ENCODE peak calls at places on chromosome 12, in six cellular contexts. Z is adipocyte; U is stomach; S is pancreas; I is CD4-positive, alpha-beta memory T cell; X is A549. A is an unnamed sample. For H3K9me3, the result is how much of the 10 kb centered on the place peaks cover.

GRCh38 chr12:57461326-57461903 is 1.8 kb downstream of the GLI1 start:
- DNase-seq in Z (peak), U (peak), S (no peak), I (peak), X (peak), A (peak)

GRCh38 chr12:119869720-119870119 is 7.4 kb downstream of the CIT start:
- DNase-seq in Z (peak), U (no peak), S (no peak), I (no peak), X (peak), A (no peak)

GRCh38 chr12:124938606-124939427 is 24.4 kb upstream of the UBC start:
- DNase-seq in Z (peak), U (peak), S (no peak), I (peak), X (peak), A (peak)

GRCh38 chr12:124429535-124429934 is 134.6 kb downstream of the RFLNA start:
- DNase-seq in Z (no peak), U (no peak), S (no peak), I (no peak), X (no peak), A (no peak)

GRCh38 chr12:77725611-77726010 is 105.1 kb upstream of the NAV3 start:
- DNase-seq in Z (peak), U (no peak), S (no peak), I (no peak), X (no peak), A (no peak)

GRCh38 chr12:96516472-96517417 is 27.4 kb downstream of the CFAP54 start:
- DNase-seq in Z (peak), U (peak), S (peak), I (peak), X (peak), A (peak)

GRCh38 chr12:115597157-115597712 is 680.3 kb downstream of the MED13L start:
- DNase-seq in Z (no peak), U (no peak), S (no peak), I (no peak), X (no peak), A (no peak)

GRCh38 chr12:52249511-52250047 is 16.5 kb downstream of the KRT7 start:
- DNase-seq in Z (no peak), U (no peak), S (peak), I (no peak), X (no peak), A (no peak)

GRCh38 chr12:90037740-90038139 is 329.1 kb upstream of the ATP2B1 start:
- DNase-seq in Z (peak), U (no peak), S (no peak), I (no peak), X (no peak), A (no peak)

GRCh38 chr12:114835031-114835430 is 151.1 kb upstream of the TBX3 start:
- DNase-seq in Z (peak), U (no peak), S (no peak), I (no peak), X (no peak), A (no peak)

GRCh38 chr12:107225626-107226025 is 132.3 kb upstream of the CRY1 start:
- DNase-seq in Z (peak), U (no peak), S (no peak), I (no peak), X (peak), A (no peak)

GRCh38 chr12:27257104-27257848 is 13.2 kb downstream of the STK38L start:
- DNase-seq in Z (no peak), U (no peak), S (no peak), I (no peak), X (no peak), A (no peak)

GRCh38 chr12:91250273-91250672 is 67.7 kb upstream of the DCN start:
- DNase-seq in Z (peak), U (no peak), S (no peak), I (no peak), X (no peak), A (no peak)

GRCh38 chr12:51171884-51172514 is 936 bp downstream of the TFCP2 start:
- DNase-seq in Z (peak), U (peak), S (no peak), I (no peak), X (no peak), A (peak)

GRCh38 chr12:57772429-57773322 is at the start of gene EEF1AKMT3:
- DNase-seq in Z (peak), U (peak), S (peak), I (no peak), X (no peak), A (peak)

GRCh38 chr12:74980510-74980909 is 229.1 kb downstream of the KCNC2 start:
- DNase-seq in Z (peak), U (no peak), S (no peak), I (no peak), X (peak), A (no peak)

GRCh38 chr12:89568484-89568883 is 42.6 kb upstream of the POC1B start:
- DNase-seq in Z (no peak), U (no peak), S (no peak), I (no peak), X (no peak), A (no peak)

GRCh38 chr12:3753549-3754284 is 808 bp upstream of the CRACR2A start:
- DNase-seq in Z (no peak), U (no peak), S (no peak), I (no peak), X (no peak), A (peak)

GRCh38 chr12:103688659-103689058 is 101.6 kb downstream of the STAB2 start:
- DNase-seq in Z (no peak), U (no peak), S (no peak), I (no peak), X (no peak), A (no peak)

GRCh38 chr12:115670869-115671268 is 606.6 kb downstream of the MED13L start:
- DNase-seq in Z (no peak), U (no peak), S (no peak), I (no peak), X (no peak), A (no peak)

GRCh38 chr12:71426648-71427047 is 12.9 kb upstream of the LGR5 start:
- DNase-seq in Z (peak), U (no peak), S (no peak), I (no peak), X (no peak), A (no peak)

GRCh38 chr12:30197392-30198047 is 413.8 kb upstream of the TMTC1 start:
- DNase-seq in Z (peak), U (no peak), S (no peak), I (no peak), X (no peak), A (no peak)

GRCh38 chr12:51351913-51352532 is 5.5 kb upstream of the CELA1 start:
- DNase-seq in Z (peak), U (no peak), S (peak), I (peak), X (peak), A (peak)

GRCh38 chr12:104643921-104644669 is 187.3 kb downstream of the CHST11 start:
- DNase-seq in Z (no peak), U (peak), S (peak), I (no peak), X (no peak), A (no peak)

GRCh38 chr12:93526786-93527428 is 45.6 kb upstream of the SOCS2 start:
- DNase-seq in Z (peak), U (no peak), S (no peak), I (no peak), X (peak), A (no peak)

GRCh38 chr12:116314477-116314876 is 37.0 kb upstream of the MED13L start:
- DNase-seq in Z (no peak), U (no peak), S (no peak), I (no peak), X (no peak), A (no peak)

GRCh38 chr12:3279832-3280231 is 202.7 kb downstream of the TSPAN9 start:
- DNase-seq in Z (no peak), U (no peak), S (no peak), I (no peak), X (no peak), A (no peak)

GRCh38 chr12:129870146-129870545 is 33.7 kb downstream of the TMEM132D start:
- DNase-seq in Z (no peak), U (no peak), S (no peak), I (no peak), X (no peak), A (no peak)

GRCh38 chr12:78696267-78696666 is 168.3 kb upstream of the SYT1 start:
- DNase-seq in Z (no peak), U (no peak), S (no peak), I (no peak), X (no peak), A (no peak)

GRCh38 chr12:31216479-31216878 is 109.5 kb downstream of the SINHCAF start:
- DNase-seq in Z (no peak), U (no peak), S (no peak), I (no peak), X (no peak), A (no peak)

GRCh38 chr12:85310456-85311076 is 30.5 kb downstream of the ALX1 start:
- DNase-seq in Z (peak), U (no peak), S (no peak), I (no peak), X (peak), A (no peak)

GRCh38 chr12:121802843-121803698 is 738 bp upstream of the SETD1B start:
- DNase-seq in Z (peak), U (peak), S (peak), I (peak), X (peak), A (peak)

GRCh38 chr12:67760586-67761275 is 112.2 kb downstream of the DYRK2 start:
- DNase-seq in Z (no peak), U (no peak), S (no peak), I (no peak), X (no peak), A (no peak)

GRCh38 chr12:50483488-50483887 is 21.3 kb upstream of the DIP2B start:
- DNase-seq in Z (no peak), U (no peak), S (no peak), I (no peak), X (no peak), A (no peak)

GRCh38 chr12:62190921-62191746 is 69.1 kb upstream of the USP15 start:
- DNase-seq in Z (peak), U (no peak), S (no peak), I (no peak), X (no peak), A (no peak)

GRCh38 chr12:118376089-118377004 is at the start of gene SUDS3:
- DNase-seq in Z (peak), U (peak), S (peak), I (peak), X (peak), A (peak)

GRCh38 chr12:45981075-45981837 is 9.1 kb downstream of the SCAF11 start:
- DNase-seq in Z (no peak), U (no peak), S (no peak), I (no peak), X (no peak), A (no peak)

GRCh38 chr12:46942579-46942978 is 116.8 kb upstream of the SLC38A4 start:
- DNase-seq in Z (no peak), U (no peak), S (no peak), I (no peak), X (no peak), A (no peak)

DNA sequence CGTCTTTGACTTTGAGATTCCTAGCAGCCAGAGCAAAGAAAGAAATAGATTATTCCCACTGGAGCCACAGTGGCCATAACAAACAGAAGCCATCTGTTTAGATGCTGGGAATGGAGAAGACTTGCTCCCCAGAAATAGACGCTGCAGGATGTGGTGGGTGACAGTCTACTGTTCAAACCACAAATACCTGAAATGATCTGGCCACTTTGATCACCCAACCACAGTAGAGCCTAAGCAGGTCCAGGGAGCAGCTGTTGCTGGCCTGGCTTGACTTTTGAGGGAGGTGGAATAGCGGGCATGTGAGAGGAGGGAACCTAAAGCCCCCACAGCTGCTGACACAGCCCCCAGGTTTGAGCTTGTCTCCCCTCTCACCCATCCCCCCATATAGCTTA is 38.6 kb downstream of the SH2B3 start:
- DNase-seq in Z (no peak), U (peak), S (no peak), I (peak), X (no peak), A (no peak)
- H3K4me3 ChIP-seq in Z (no peak), U (no peak), S (no peak), I (peak), X (no peak), A (no peak)

GRCh38 chr12:37546901-37547475 is 769.6 kb upstream of the ALG10B start:
- DNase-seq in Z (no peak), U (no peak), S (no peak), I (no peak), X (no peak), A (no peak)
- H3K9me3 ChIP-seq in Z (under half), U (half or more), S (under half), I (under half), X (under half), A (under half)

DNA sequence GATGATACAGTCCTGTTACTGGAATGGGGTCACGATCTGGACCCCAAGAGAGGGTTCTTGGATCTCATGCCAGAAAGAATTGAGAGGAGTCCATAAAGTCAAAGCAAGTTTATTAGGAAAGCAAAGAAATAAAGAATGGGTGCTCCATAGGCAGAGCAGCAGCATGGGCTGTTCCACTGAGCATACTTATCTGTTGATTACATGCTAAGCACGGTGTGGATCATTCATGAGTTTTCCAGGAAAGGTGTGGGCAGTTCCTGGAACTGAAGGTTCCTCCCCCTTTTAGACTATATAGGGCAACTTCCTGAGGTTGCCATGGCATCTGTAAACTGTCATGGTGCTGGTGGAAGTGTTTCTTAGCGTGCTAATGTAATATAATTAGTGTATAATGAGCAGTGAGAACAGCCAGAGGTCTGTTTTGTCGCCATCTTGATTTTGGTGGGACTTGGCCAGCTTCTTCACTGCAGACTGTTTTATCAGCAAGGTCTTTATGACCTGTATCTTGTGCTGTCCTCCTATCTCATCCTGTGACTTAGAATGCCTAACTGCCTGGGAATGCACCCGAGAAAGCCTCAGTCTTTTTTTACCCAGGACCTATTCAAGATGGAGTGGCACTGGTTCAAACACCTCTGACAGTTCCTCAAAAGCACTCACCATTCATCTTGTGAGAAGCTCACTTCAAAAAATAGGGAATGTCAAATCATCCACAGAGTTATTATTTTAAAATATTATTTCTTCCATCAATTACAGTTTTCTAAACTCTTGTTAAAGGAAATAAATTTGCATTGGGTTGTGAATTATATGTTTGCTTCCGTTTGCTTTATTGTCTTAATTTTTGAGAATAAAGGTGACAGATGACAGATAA is 1358.8 kb upstream of the TMEM132C start:
- DNase-seq in Z (no peak), U (no peak), S (no peak), I (no peak), X (no peak), A (no peak)
- H3K4me3 ChIP-seq in Z (no peak), U (no peak), S (no peak), I (no peak), X (no peak), A (no peak)

DNA sequence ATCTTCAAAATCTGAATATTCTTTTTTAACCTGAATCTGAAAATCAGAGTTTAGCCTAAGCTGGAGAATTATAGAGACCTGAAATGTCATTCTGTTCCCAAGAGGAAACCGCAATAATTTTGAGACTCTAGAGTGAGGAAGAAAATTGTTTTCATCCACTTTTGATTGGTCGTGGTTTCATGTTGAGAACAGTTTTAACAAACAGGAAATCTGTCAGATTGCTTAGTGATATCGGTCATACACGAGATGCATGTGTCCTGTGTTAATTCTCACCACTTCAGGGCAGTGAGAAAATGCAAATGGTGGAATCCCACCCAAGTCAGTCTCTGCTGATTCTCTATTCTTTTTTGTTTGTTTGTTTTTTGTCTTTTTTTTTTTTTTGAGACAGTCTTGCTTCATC is 1498.5 kb upstream of the TMEM132C start:
- DNase-seq in Z (no peak), U (no peak), S (no peak), I (peak), X (no peak), A (no peak)
- H3K9me3 ChIP-seq in Z (under half), U (under half), S (under half), I (under half), X (under half), A (under half)

GRCh38 chr12:4910502-4911315 is 1.0 kb downstream of the KCNA1 start:
- DNase-seq in Z (peak), U (no peak), S (no peak), I (no peak), X (no peak), A (no peak)

GRCh38 chr12:4909397-4909733 is 340 bp upstream of the KCNA1 start:
- DNase-seq in Z (peak), U (no peak), S (no peak), I (no peak), X (no peak), A (no peak)

GRCh38 chr12:4911316-4911994 is 1.8 kb downstream of the KCNA1 start:
- DNase-seq in Z (no peak), U (no peak), S (no peak), I (no peak), X (no peak), A (peak)

GRCh38 chr12:4909734-4910501 is at the start of gene KCNA1:
- DNase-seq in Z (peak), U (no peak), S (no peak), I (no peak), X (no peak), A (no peak)

GRCh38 chr12:4908694-4909396 is 860 bp upstream of the KCNA1 start:
- DNase-seq in Z (peak), U (no peak), S (no peak), I (no peak), X (no peak), A (no peak)
- H3K4me3 ChIP-seq in Z (peak), U (peak), S (no peak), I (no peak), X (no peak), A (no peak)

GRCh38 chr12:28367326-28367725 is 177.1 kb downstream of the CCDC91 start:
- DNase-seq in Z (no peak), U (no peak), S (no peak), I (no peak), X (no peak), A (no peak)

GRCh38 chr12:28374556-28374955 is 184.3 kb downstream of the CCDC91 start:
- DNase-seq in Z (peak), U (no peak), S (no peak), I (no peak), X (no peak), A (no peak)

GRCh38 chr12:28367993-28368392 is 177.7 kb downstream of the CCDC91 start:
- DNase-seq in Z (no peak), U (no peak), S (no peak), I (no peak), X (no peak), A (no peak)

GRCh38 chr12:28369483-28369882 is 179.2 kb downstream of the CCDC91 start:
- DNase-seq in Z (no peak), U (no peak), S (no peak), I (no peak), X (peak), A (no peak)
- H3K9me3 ChIP-seq in Z (half or more), U (under half), S (under half), I (under half), X (under half), A (under half)

GRCh38 chr12:1444142-1444516 is 150.3 kb downstream of the FBXL14 start:
- DNase-seq in Z (no peak), U (no peak), S (no peak), I (no peak), X (no peak), A (no peak)
- H3K4me3 ChIP-seq in Z (peak), U (no peak), S (no peak), I (no peak), X (no peak), A (no peak)

A was measured in colonic mucosa.